ENCODE peak calls at places on chromosomes 6 and 20, in seven cellular contexts. One of them, this sample, is unnamed. For H3K4me1 and H3K9me3, the result is how much of the 10 kb centered on the place peaks cover.

GRCh38 chr20:57473246-57474042 is 51.5 kb downstream of the CTCFL start:
- DNase-seq in pancreas: no peak
- DNase-seq in SK-N-SH: no peak
- DNase-seq in DND-41: peak
- DNase-seq in right lobe of liver: peak
- DNase-seq in left lung: peak
- DNase-seq in HCT116: no peak
- DNase-seq in this sample: no peak

GRCh38 chr6:41657131-41658094 is 19.1 kb downstream of the MDFI start:
- DNase-seq in SK-N-SH: no peak
- DNase-seq in pancreas: no peak
- DNase-seq in HCT116: no peak
- DNase-seq in right lobe of liver: no peak
- DNase-seq in left lung: no peak
- DNase-seq in DND-41: no peak
- DNase-seq in this sample: no peak

GRCh38 chr6:17289491-17290106 is 8.4 kb downstream of the RBM24 start:
- DNase-seq in left lung: no peak
- DNase-seq in pancreas: peak
- DNase-seq in DND-41: no peak
- DNase-seq in HCT116: no peak
- DNase-seq in SK-N-SH: no peak
- DNase-seq in right lobe of liver: no peak
- DNase-seq in this sample: no peak

GRCh38 chr6:130239755-130240154 is 17.0 kb upstream of the SAMD3 start:
- DNase-seq in SK-N-SH: no peak
- DNase-seq in pancreas: no peak
- DNase-seq in left lung: no peak
- DNase-seq in HCT116: no peak
- DNase-seq in DND-41: no peak
- DNase-seq in right lobe of liver: no peak
- DNase-seq in this sample: no peak

GRCh38 chr6:39992861-39993622 is 58.8 kb upstream of the MOCS1 start:
- DNase-seq in SK-N-SH: no peak
- DNase-seq in pancreas: no peak
- DNase-seq in HCT116: no peak
- DNase-seq in DND-41: no peak
- DNase-seq in right lobe of liver: no peak
- DNase-seq in left lung: no peak
- DNase-seq in this sample: no peak

GRCh38 chr20:44651507-44652373 is at the start of gene ADA:
- DNase-seq in pancreas: peak
- DNase-seq in DND-41: peak
- DNase-seq in HCT116: no peak
- DNase-seq in right lobe of liver: peak
- DNase-seq in SK-N-SH: peak
- DNase-seq in left lung: peak
- DNase-seq in this sample: peak

GRCh38 chr6:82987416-82987815 is 78.2 kb downstream of the UBE3D start:
- DNase-seq in left lung: no peak
- DNase-seq in DND-41: no peak
- DNase-seq in pancreas: no peak
- DNase-seq in SK-N-SH: no peak
- DNase-seq in HCT116: no peak
- DNase-seq in right lobe of liver: no peak
- DNase-seq in this sample: no peak

GRCh38 chr6:109027964-109028363 is 66.7 kb downstream of the SESN1 start:
- DNase-seq in right lobe of liver: no peak
- DNase-seq in DND-41: no peak
- DNase-seq in pancreas: no peak
- DNase-seq in SK-N-SH: no peak
- DNase-seq in HCT116: no peak
- DNase-seq in left lung: no peak
- DNase-seq in this sample: no peak

GRCh38 chr6:131635384-131636340 is 1.4 kb upstream of the ENPP3 start:
- DNase-seq in SK-N-SH: no peak
- DNase-seq in right lobe of liver: no peak
- DNase-seq in DND-41: no peak
- DNase-seq in HCT116: no peak
- DNase-seq in left lung: no peak
- DNase-seq in pancreas: no peak
- DNase-seq in this sample: no peak

GRCh38 chr6:81929828-81930227 is 177.3 kb upstream of the TENT5A start:
- DNase-seq in left lung: no peak
- DNase-seq in pancreas: no peak
- DNase-seq in right lobe of liver: no peak
- DNase-seq in SK-N-SH: no peak
- DNase-seq in DND-41: no peak
- DNase-seq in HCT116: no peak
- DNase-seq in this sample: no peak

GRCh38 chr6:153702671-153703070 is 336.4 kb upstream of the OPRM1 start:
- DNase-seq in HCT116: no peak
- DNase-seq in pancreas: no peak
- DNase-seq in left lung: no peak
- DNase-seq in right lobe of liver: no peak
- DNase-seq in SK-N-SH: no peak
- DNase-seq in DND-41: no peak
- DNase-seq in this sample: no peak

GRCh38 chr6:143609972-143610371 is 67.8 kb upstream of the PHACTR2 start:
- DNase-seq in left lung: no peak
- DNase-seq in HCT116: no peak
- DNase-seq in pancreas: no peak
- DNase-seq in DND-41: no peak
- DNase-seq in right lobe of liver: no peak
- DNase-seq in SK-N-SH: no peak
- DNase-seq in this sample: no peak

GRCh38 chr6:101276066-101276465 is 117.4 kb upstream of the GRIK2 start:
- DNase-seq in left lung: no peak
- DNase-seq in SK-N-SH: no peak
- DNase-seq in pancreas: no peak
- DNase-seq in right lobe of liver: no peak
- DNase-seq in DND-41: no peak
- DNase-seq in HCT116: no peak
- DNase-seq in this sample: no peak

GRCh38 chr6:72621243-72622093 is at the start of gene KCNQ5:
- DNase-seq in right lobe of liver: peak
- DNase-seq in pancreas: no peak
- DNase-seq in left lung: peak
- DNase-seq in HCT116: no peak
- DNase-seq in DND-41: no peak
- DNase-seq in SK-N-SH: peak
- DNase-seq in this sample: peak

GRCh38 chr20:57709823-57710799 is at the start of gene PMEPA1:
- DNase-seq in pancreas: peak
- DNase-seq in DND-41: no peak
- DNase-seq in right lobe of liver: peak
- DNase-seq in SK-N-SH: peak
- DNase-seq in left lung: peak
- DNase-seq in HCT116: peak
- DNase-seq in this sample: peak

GRCh38 chr6:97626586-97627441 is 343.8 kb upstream of the MMS22L start:
- DNase-seq in pancreas: no peak
- DNase-seq in left lung: no peak
- DNase-seq in DND-41: peak
- DNase-seq in SK-N-SH: no peak
- DNase-seq in HCT116: no peak
- DNase-seq in right lobe of liver: no peak
- DNase-seq in this sample: no peak

GRCh38 chr6:97632392-97632791 is 349.4 kb upstream of the MMS22L start:
- DNase-seq in right lobe of liver: no peak
- DNase-seq in DND-41: no peak
- DNase-seq in HCT116: no peak
- DNase-seq in left lung: no peak
- DNase-seq in pancreas: no peak
- DNase-seq in SK-N-SH: no peak
- DNase-seq in this sample: no peak

GRCh38 chr6:97630592-97630991 is 347.6 kb upstream of the MMS22L start:
- DNase-seq in left lung: no peak
- DNase-seq in SK-N-SH: no peak
- DNase-seq in HCT116: no peak
- DNase-seq in right lobe of liver: no peak
- DNase-seq in pancreas: no peak
- DNase-seq in DND-41: no peak
- DNase-seq in this sample: no peak
- H3K4me3 ChIP-seq in left lung: no peak
- H3K4me3 ChIP-seq in SK-N-SH: no peak
- H3K4me3 ChIP-seq in HCT116: no peak
- H3K4me3 ChIP-seq in right lobe of liver: no peak
- H3K4me3 ChIP-seq in pancreas: no peak
- H3K4me3 ChIP-seq in DND-41: no peak
- H3K4me3 ChIP-seq in this sample: no peak

DNA sequence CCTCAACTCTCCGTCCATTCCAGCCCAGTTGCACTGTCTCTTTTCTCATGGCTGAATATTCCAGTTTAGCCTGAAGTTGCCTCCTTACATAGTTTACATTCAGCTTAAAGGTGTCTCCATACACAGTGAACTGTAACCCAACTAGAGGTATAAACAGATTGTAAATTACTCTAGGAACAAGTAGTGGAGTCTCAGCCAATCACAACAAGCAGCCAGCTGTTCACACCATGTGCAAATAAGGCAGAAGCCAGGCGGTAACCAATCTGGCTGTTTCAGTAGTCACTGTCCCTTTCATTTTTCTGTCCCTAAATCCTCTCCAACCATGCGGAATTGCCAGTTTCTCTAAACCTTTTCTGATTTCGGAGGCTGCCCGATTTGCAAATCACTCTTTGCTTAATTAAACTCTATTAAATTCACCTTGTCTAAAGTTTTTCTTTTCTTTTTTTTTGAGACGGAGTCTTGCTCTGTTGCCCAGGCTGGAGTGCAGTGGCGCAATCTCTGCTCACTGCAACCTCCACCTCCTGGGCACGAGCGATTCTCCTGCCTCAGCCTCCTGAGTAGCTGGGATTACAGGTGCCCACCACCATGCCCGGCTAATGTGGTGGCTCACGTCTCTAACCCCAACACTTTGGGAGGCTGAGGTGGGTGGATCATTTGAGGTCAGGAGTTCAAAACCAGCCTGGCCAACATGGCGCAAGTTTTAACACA is 37.6 kb upstream of the GFOD1 start:
- DNase-seq in left lung: no peak
- DNase-seq in right lobe of liver: no peak
- DNase-seq in HCT116: no peak
- DNase-seq in SK-N-SH: no peak
- DNase-seq in pancreas: no peak
- DNase-seq in DND-41: no peak
- DNase-seq in this sample: no peak
- H3K4me1 ChIP-seq in left lung: under half
- H3K4me1 ChIP-seq in right lobe of liver: under half
- H3K4me1 ChIP-seq in HCT116: under half
- H3K4me1 ChIP-seq in SK-N-SH: under half
- H3K4me1 ChIP-seq in pancreas: under half
- H3K4me1 ChIP-seq in DND-41: under half
- H3K4me1 ChIP-seq in this sample: under half

GRCh38 chr20:59645761-59646171 is 41.4 kb downstream of the PHACTR3 start:
- DNase-seq in left lung: no peak
- DNase-seq in SK-N-SH: no peak
- DNase-seq in HCT116: no peak
- DNase-seq in DND-41: no peak
- DNase-seq in right lobe of liver: no peak
- DNase-seq in pancreas: no peak
- DNase-seq in this sample: no peak

GRCh38 chr20:59648720-59649119 is 44.4 kb downstream of the PHACTR3 start:
- DNase-seq in HCT116: no peak
- DNase-seq in SK-N-SH: no peak
- DNase-seq in left lung: no peak
- DNase-seq in DND-41: no peak
- DNase-seq in pancreas: no peak
- DNase-seq in right lobe of liver: no peak
- DNase-seq in this sample: no peak

GRCh38 chr20:59646487-59646886 is 42.1 kb downstream of the PHACTR3 start:
- DNase-seq in left lung: no peak
- DNase-seq in HCT116: no peak
- DNase-seq in right lobe of liver: no peak
- DNase-seq in SK-N-SH: no peak
- DNase-seq in DND-41: no peak
- DNase-seq in pancreas: no peak
- DNase-seq in this sample: no peak

GRCh38 chr20:59645316-59645715 is 41.0 kb downstream of the PHACTR3 start:
- DNase-seq in HCT116: no peak
- DNase-seq in pancreas: no peak
- DNase-seq in right lobe of liver: no peak
- DNase-seq in left lung: no peak
- DNase-seq in SK-N-SH: no peak
- DNase-seq in DND-41: no peak
- DNase-seq in this sample: no peak

DNA sequence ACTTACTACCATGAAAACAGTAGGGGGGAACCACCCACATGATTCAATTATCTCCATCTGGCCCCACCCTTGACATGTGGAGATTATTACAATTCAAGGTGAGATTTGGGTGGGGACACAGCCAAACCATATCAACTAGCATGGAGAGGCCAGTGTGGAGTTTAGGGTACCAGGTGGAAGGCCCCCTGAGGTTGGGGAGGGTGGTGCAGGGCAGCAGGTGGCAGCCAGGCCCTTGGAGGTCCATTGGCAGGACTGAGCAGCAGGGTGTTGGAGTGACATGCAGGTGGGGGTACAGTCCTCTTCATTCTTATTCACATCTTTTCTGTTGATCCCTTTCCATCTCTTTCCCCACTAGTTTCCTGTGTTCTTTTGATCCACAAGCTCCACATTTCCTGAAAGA is 42.9 kb downstream of the PHACTR3 start:
- DNase-seq in DND-41: no peak
- DNase-seq in SK-N-SH: no peak
- DNase-seq in left lung: no peak
- DNase-seq in pancreas: no peak
- DNase-seq in right lobe of liver: no peak
- DNase-seq in HCT116: no peak
- DNase-seq in this sample: no peak
- H3K9me3 ChIP-seq in DND-41: under half
- H3K9me3 ChIP-seq in SK-N-SH: under half
- H3K9me3 ChIP-seq in left lung: under half
- H3K9me3 ChIP-seq in pancreas: under half
- H3K9me3 ChIP-seq in right lobe of liver: under half
- H3K9me3 ChIP-seq in HCT116: under half
- H3K9me3 ChIP-seq in this sample: under half

GRCh38 chr20:32110727-32111126 is 1.2 kb downstream of the TM9SF4 start:
- DNase-seq in SK-N-SH: no peak
- DNase-seq in HCT116: no peak
- DNase-seq in pancreas: no peak
- DNase-seq in DND-41: no peak
- DNase-seq in right lobe of liver: peak
- DNase-seq in left lung: no peak
- DNase-seq in this sample: no peak

GRCh38 chr20:32111763-32112162 is 2.2 kb downstream of the TM9SF4 start:
- DNase-seq in SK-N-SH: no peak
- DNase-seq in left lung: no peak
- DNase-seq in HCT116: no peak
- DNase-seq in DND-41: no peak
- DNase-seq in pancreas: no peak
- DNase-seq in right lobe of liver: peak
- DNase-seq in this sample: no peak

GRCh38 chr20:32112862-32113261 is 3.3 kb downstream of the TM9SF4 start:
- DNase-seq in left lung: no peak
- DNase-seq in DND-41: no peak
- DNase-seq in right lobe of liver: peak
- DNase-seq in pancreas: no peak
- DNase-seq in HCT116: no peak
- DNase-seq in SK-N-SH: no peak
- DNase-seq in this sample: no peak

GRCh38 chr20:32110173-32110704 is 725 bp downstream of the TM9SF4 start:
- DNase-seq in right lobe of liver: no peak
- DNase-seq in pancreas: peak
- DNase-seq in SK-N-SH: no peak
- DNase-seq in HCT116: no peak
- DNase-seq in DND-41: no peak
- DNase-seq in left lung: no peak
- DNase-seq in this sample: no peak

GRCh38 chr20:32111287-32111686 is 1.8 kb downstream of the TM9SF4 start:
- DNase-seq in pancreas: no peak
- DNase-seq in right lobe of liver: no peak
- DNase-seq in SK-N-SH: no peak
- DNase-seq in left lung: no peak
- DNase-seq in DND-41: no peak
- DNase-seq in HCT116: no peak
- DNase-seq in this sample: no peak
- H3K4me3 ChIP-seq in pancreas: no peak
- H3K4me3 ChIP-seq in right lobe of liver: no peak
- H3K4me3 ChIP-seq in SK-N-SH: no peak
- H3K4me3 ChIP-seq in left lung: peak
- H3K4me3 ChIP-seq in DND-41: no peak
- H3K4me3 ChIP-seq in HCT116: no peak
- H3K4me3 ChIP-seq in this sample: no peak